ENCODE peak calls at places on chromosomes 1 and 21, in ten cellular contexts. One of them, this sample, is unnamed.

GRCh38 chr1:91014475-91014874 is 7.4 kb downstream of the ZNF644 start:
- DNase-seq in osteocyte: no peak
- DNase-seq in spleen: no peak
- DNase-seq in effector CD4-positive, alpha-beta T cell: no peak
- DNase-seq in Caco-2: no peak
- DNase-seq in iPS DF 6.9: no peak
- DNase-seq in CD4-positive, alpha-beta T cell: no peak
- DNase-seq in activated T-helper 2 cell treated with anti-CD3 and anti-CD28 coated beads, Interferon-gamma antibody, Interleukin-2, Interleukin-4, amounts not matched to agents 10 μg/mL and 5 μg/mL and 100 μg/mL, durations not matched to agents 14 hours and 24 hours and 36 hours: no peak
- DNase-seq in Caki2: no peak
- DNase-seq in NCI-H1092 treated with DMSO at 0.1 percent for 48 hours: no peak
- DNase-seq in this sample: no peak

GRCh38 chr1:155131846-155132245 is 3.8 kb upstream of the SLC50A1 start:
- DNase-seq in spleen: no peak
- DNase-seq in NCI-H1092 treated with DMSO at 0.1 percent for 48 hours: no peak
- DNase-seq in activated T-helper 2 cell treated with anti-CD3 and anti-CD28 coated beads, Interferon-gamma antibody, Interleukin-2, Interleukin-4, amounts not matched to agents 10 μg/mL and 5 μg/mL and 100 μg/mL, durations not matched to agents 14 hours and 24 hours and 36 hours: no peak
- DNase-seq in osteocyte: no peak
- DNase-seq in effector CD4-positive, alpha-beta T cell: no peak
- DNase-seq in Caki2: no peak
- DNase-seq in Caco-2: no peak
- DNase-seq in iPS DF 6.9: no peak
- DNase-seq in CD4-positive, alpha-beta T cell: no peak
- DNase-seq in this sample: no peak

GRCh38 chr1:178011101-178011828 is 41.4 kb upstream of the SEC16B start:
- DNase-seq in spleen: no peak
- DNase-seq in effector CD4-positive, alpha-beta T cell: no peak
- DNase-seq in CD4-positive, alpha-beta T cell: no peak
- DNase-seq in osteocyte: no peak
- DNase-seq in Caco-2: no peak
- DNase-seq in activated T-helper 2 cell treated with anti-CD3 and anti-CD28 coated beads, Interferon-gamma antibody, Interleukin-2, Interleukin-4, amounts not matched to agents 10 μg/mL and 5 μg/mL and 100 μg/mL, durations not matched to agents 14 hours and 24 hours and 36 hours: no peak
- DNase-seq in Caki2: peak; percentile 14
- DNase-seq in iPS DF 6.9: no peak
- DNase-seq in NCI-H1092 treated with DMSO at 0.1 percent for 48 hours: no peak
- DNase-seq in this sample: no peak

GRCh38 chr1:24490101-24490781 is 12.4 kb upstream of the RCAN3 start:
- DNase-seq in effector CD4-positive, alpha-beta T cell: no peak
- DNase-seq in CD4-positive, alpha-beta T cell: no peak
- DNase-seq in spleen: no peak
- DNase-seq in NCI-H1092 treated with DMSO at 0.1 percent for 48 hours: no peak
- DNase-seq in Caco-2: no peak
- DNase-seq in Caki2: no peak
- DNase-seq in iPS DF 6.9: no peak
- DNase-seq in osteocyte: no peak
- DNase-seq in activated T-helper 2 cell treated with anti-CD3 and anti-CD28 coated beads, Interferon-gamma antibody, Interleukin-2, Interleukin-4, amounts not matched to agents 10 μg/mL and 5 μg/mL and 100 μg/mL, durations not matched to agents 14 hours and 24 hours and 36 hours: no peak
- DNase-seq in this sample: no peak

GRCh38 chr1:25494952-25495351 is 48.5 kb upstream of the LDLRAP1 start:
- DNase-seq in NCI-H1092 treated with DMSO at 0.1 percent for 48 hours: no peak
- DNase-seq in osteocyte: no peak
- DNase-seq in effector CD4-positive, alpha-beta T cell: no peak
- DNase-seq in CD4-positive, alpha-beta T cell: no peak
- DNase-seq in iPS DF 6.9: no peak
- DNase-seq in Caco-2: no peak
- DNase-seq in spleen: no peak
- DNase-seq in activated T-helper 2 cell treated with anti-CD3 and anti-CD28 coated beads, Interferon-gamma antibody, Interleukin-2, Interleukin-4, amounts not matched to agents 10 μg/mL and 5 μg/mL and 100 μg/mL, durations not matched to agents 14 hours and 24 hours and 36 hours: no peak
- DNase-seq in Caki2: no peak
- DNase-seq in this sample: no peak

GRCh38 chr1:207049974-207050391 is 1.0 kb downstream of the YOD1 start:
- DNase-seq in spleen: no peak
- DNase-seq in osteocyte: no peak
- DNase-seq in CD4-positive, alpha-beta T cell: peak; percentile 35
- DNase-seq in activated T-helper 2 cell treated with anti-CD3 and anti-CD28 coated beads, Interferon-gamma antibody, Interleukin-2, Interleukin-4, amounts not matched to agents 10 μg/mL and 5 μg/mL and 100 μg/mL, durations not matched to agents 14 hours and 24 hours and 36 hours: no peak
- DNase-seq in Caco-2: peak; percentile 54
- DNase-seq in NCI-H1092 treated with DMSO at 0.1 percent for 48 hours: peak; percentile 60
- DNase-seq in effector CD4-positive, alpha-beta T cell: peak; percentile 41
- DNase-seq in Caki2: peak; percentile 57
- DNase-seq in iPS DF 6.9: no peak
- DNase-seq in this sample: no peak

GRCh38 chr1:31504001-31504400 is 72.3 kb upstream of the TINAGL1 start:
- DNase-seq in osteocyte: no peak
- DNase-seq in Caki2: no peak
- DNase-seq in spleen: no peak
- DNase-seq in NCI-H1092 treated with DMSO at 0.1 percent for 48 hours: no peak
- DNase-seq in Caco-2: no peak
- DNase-seq in iPS DF 6.9: no peak
- DNase-seq in activated T-helper 2 cell treated with anti-CD3 and anti-CD28 coated beads, Interferon-gamma antibody, Interleukin-2, Interleukin-4, amounts not matched to agents 10 μg/mL and 5 μg/mL and 100 μg/mL, durations not matched to agents 14 hours and 24 hours and 36 hours: no peak
- DNase-seq in effector CD4-positive, alpha-beta T cell: no peak
- DNase-seq in CD4-positive, alpha-beta T cell: no peak
- DNase-seq in this sample: no peak

GRCh38 chr1:47765236-47765635 is 231.9 kb downstream of the TRABD2B start:
- DNase-seq in Caki2: no peak
- DNase-seq in spleen: peak; percentile 35
- DNase-seq in effector CD4-positive, alpha-beta T cell: no peak
- DNase-seq in NCI-H1092 treated with DMSO at 0.1 percent for 48 hours: no peak
- DNase-seq in activated T-helper 2 cell treated with anti-CD3 and anti-CD28 coated beads, Interferon-gamma antibody, Interleukin-2, Interleukin-4, amounts not matched to agents 10 μg/mL and 5 μg/mL and 100 μg/mL, durations not matched to agents 14 hours and 24 hours and 36 hours: no peak
- DNase-seq in iPS DF 6.9: no peak
- DNase-seq in osteocyte: no peak
- DNase-seq in Caco-2: no peak
- DNase-seq in CD4-positive, alpha-beta T cell: no peak
- DNase-seq in this sample: no peak

GRCh38 chr1:43453442-43454269 is at the start of gene HYI:
- DNase-seq in effector CD4-positive, alpha-beta T cell: peak; percentile 47
- DNase-seq in Caco-2: peak; percentile 86
- DNase-seq in osteocyte: peak; percentile 92
- DNase-seq in iPS DF 6.9: peak; percentile 50
- DNase-seq in activated T-helper 2 cell treated with anti-CD3 and anti-CD28 coated beads, Interferon-gamma antibody, Interleukin-2, Interleukin-4, amounts not matched to agents 10 μg/mL and 5 μg/mL and 100 μg/mL, durations not matched to agents 14 hours and 24 hours and 36 hours: peak; percentile 73
- DNase-seq in NCI-H1092 treated with DMSO at 0.1 percent for 48 hours: peak; percentile 88
- DNase-seq in CD4-positive, alpha-beta T cell: peak; percentile 63
- DNase-seq in spleen: peak; percentile 92
- DNase-seq in Caki2: peak; percentile 84
- DNase-seq in this sample: peak; percentile 84

GRCh38 chr21:35016071-35016470 is 33.0 kb downstream of the RUNX1 start:
- DNase-seq in spleen: no peak
- DNase-seq in osteocyte: peak; percentile 11
- DNase-seq in NCI-H1092 treated with DMSO at 0.1 percent for 48 hours: no peak
- DNase-seq in Caki2: no peak
- DNase-seq in activated T-helper 2 cell treated with anti-CD3 and anti-CD28 coated beads, Interferon-gamma antibody, Interleukin-2, Interleukin-4, amounts not matched to agents 10 μg/mL and 5 μg/mL and 100 μg/mL, durations not matched to agents 14 hours and 24 hours and 36 hours: no peak
- DNase-seq in CD4-positive, alpha-beta T cell: no peak
- DNase-seq in Caco-2: no peak
- DNase-seq in iPS DF 6.9: no peak
- DNase-seq in effector CD4-positive, alpha-beta T cell: no peak
- DNase-seq in this sample: no peak

GRCh38 chr1:208535518-208535917 is 291.3 kb upstream of the PLXNA2 start:
- DNase-seq in NCI-H1092 treated with DMSO at 0.1 percent for 48 hours: no peak
- DNase-seq in iPS DF 6.9: no peak
- DNase-seq in Caco-2: no peak
- DNase-seq in Caki2: no peak
- DNase-seq in osteocyte: peak; percentile 34
- DNase-seq in spleen: no peak
- DNase-seq in activated T-helper 2 cell treated with anti-CD3 and anti-CD28 coated beads, Interferon-gamma antibody, Interleukin-2, Interleukin-4, amounts not matched to agents 10 μg/mL and 5 μg/mL and 100 μg/mL, durations not matched to agents 14 hours and 24 hours and 36 hours: no peak
- DNase-seq in CD4-positive, alpha-beta T cell: no peak
- DNase-seq in effector CD4-positive, alpha-beta T cell: no peak
- DNase-seq in this sample: no peak

GRCh38 chr1:60185684-60186083 is 112.1 kb upstream of the C1orf87 start:
- DNase-seq in NCI-H1092 treated with DMSO at 0.1 percent for 48 hours: no peak
- DNase-seq in effector CD4-positive, alpha-beta T cell: no peak
- DNase-seq in spleen: no peak
- DNase-seq in Caco-2: no peak
- DNase-seq in CD4-positive, alpha-beta T cell: no peak
- DNase-seq in osteocyte: no peak
- DNase-seq in activated T-helper 2 cell treated with anti-CD3 and anti-CD28 coated beads, Interferon-gamma antibody, Interleukin-2, Interleukin-4, amounts not matched to agents 10 μg/mL and 5 μg/mL and 100 μg/mL, durations not matched to agents 14 hours and 24 hours and 36 hours: no peak
- DNase-seq in iPS DF 6.9: no peak
- DNase-seq in Caki2: no peak
- DNase-seq in this sample: no peak

GRCh38 chr1:6827081-6827480 is 41.8 kb downstream of the CAMTA1 start:
- DNase-seq in osteocyte: no peak
- DNase-seq in Caki2: no peak
- DNase-seq in iPS DF 6.9: no peak
- DNase-seq in effector CD4-positive, alpha-beta T cell: no peak
- DNase-seq in activated T-helper 2 cell treated with anti-CD3 and anti-CD28 coated beads, Interferon-gamma antibody, Interleukin-2, Interleukin-4, amounts not matched to agents 10 μg/mL and 5 μg/mL and 100 μg/mL, durations not matched to agents 14 hours and 24 hours and 36 hours: no peak
- DNase-seq in Caco-2: no peak
- DNase-seq in CD4-positive, alpha-beta T cell: no peak
- DNase-seq in spleen: no peak
- DNase-seq in NCI-H1092 treated with DMSO at 0.1 percent for 48 hours: no peak
- DNase-seq in this sample: no peak

GRCh38 chr1:208717490-208717889 is 473.3 kb upstream of the PLXNA2 start:
- DNase-seq in iPS DF 6.9: no peak
- DNase-seq in Caki2: no peak
- DNase-seq in activated T-helper 2 cell treated with anti-CD3 and anti-CD28 coated beads, Interferon-gamma antibody, Interleukin-2, Interleukin-4, amounts not matched to agents 10 μg/mL and 5 μg/mL and 100 μg/mL, durations not matched to agents 14 hours and 24 hours and 36 hours: no peak
- DNase-seq in osteocyte: no peak
- DNase-seq in spleen: no peak
- DNase-seq in CD4-positive, alpha-beta T cell: no peak
- DNase-seq in Caco-2: no peak
- DNase-seq in NCI-H1092 treated with DMSO at 0.1 percent for 48 hours: no peak
- DNase-seq in effector CD4-positive, alpha-beta T cell: no peak
- DNase-seq in this sample: no peak

GRCh38 chr1:44545961-44546360 is 128.3 kb downstream of the TMEM53 start:
- DNase-seq in effector CD4-positive, alpha-beta T cell: no peak
- DNase-seq in Caki2: no peak
- DNase-seq in activated T-helper 2 cell treated with anti-CD3 and anti-CD28 coated beads, Interferon-gamma antibody, Interleukin-2, Interleukin-4, amounts not matched to agents 10 μg/mL and 5 μg/mL and 100 μg/mL, durations not matched to agents 14 hours and 24 hours and 36 hours: no peak
- DNase-seq in spleen: no peak
- DNase-seq in CD4-positive, alpha-beta T cell: no peak
- DNase-seq in osteocyte: no peak
- DNase-seq in NCI-H1092 treated with DMSO at 0.1 percent for 48 hours: no peak
- DNase-seq in iPS DF 6.9: no peak
- DNase-seq in Caco-2: no peak
- DNase-seq in this sample: no peak

GRCh38 chr1:17207046-17207445 is 2.1 kb downstream of the PADI1 start:
- DNase-seq in NCI-H1092 treated with DMSO at 0.1 percent for 48 hours: no peak
- DNase-seq in osteocyte: no peak
- DNase-seq in CD4-positive, alpha-beta T cell: no peak
- DNase-seq in Caco-2: no peak
- DNase-seq in iPS DF 6.9: no peak
- DNase-seq in effector CD4-positive, alpha-beta T cell: no peak
- DNase-seq in Caki2: no peak
- DNase-seq in activated T-helper 2 cell treated with anti-CD3 and anti-CD28 coated beads, Interferon-gamma antibody, Interleukin-2, Interleukin-4, amounts not matched to agents 10 μg/mL and 5 μg/mL and 100 μg/mL, durations not matched to agents 14 hours and 24 hours and 36 hours: no peak
- DNase-seq in spleen: no peak
- DNase-seq in this sample: no peak

GRCh38 chr1:94725566-94725965 is 94.6 kb upstream of the SLC44A3 start:
- DNase-seq in CD4-positive, alpha-beta T cell: no peak
- DNase-seq in activated T-helper 2 cell treated with anti-CD3 and anti-CD28 coated beads, Interferon-gamma antibody, Interleukin-2, Interleukin-4, amounts not matched to agents 10 μg/mL and 5 μg/mL and 100 μg/mL, durations not matched to agents 14 hours and 24 hours and 36 hours: no peak
- DNase-seq in iPS DF 6.9: no peak
- DNase-seq in Caco-2: no peak
- DNase-seq in Caki2: no peak
- DNase-seq in NCI-H1092 treated with DMSO at 0.1 percent for 48 hours: no peak
- DNase-seq in effector CD4-positive, alpha-beta T cell: no peak
- DNase-seq in osteocyte: no peak
- DNase-seq in spleen: no peak
- DNase-seq in this sample: no peak

GRCh38 chr1:59238535-59238934 is 58.4 kb upstream of the FGGY start:
- DNase-seq in effector CD4-positive, alpha-beta T cell: no peak
- DNase-seq in spleen: no peak
- DNase-seq in osteocyte: no peak
- DNase-seq in CD4-positive, alpha-beta T cell: no peak
- DNase-seq in iPS DF 6.9: no peak
- DNase-seq in Caco-2: no peak
- DNase-seq in NCI-H1092 treated with DMSO at 0.1 percent for 48 hours: peak; percentile 71
- DNase-seq in Caki2: no peak
- DNase-seq in activated T-helper 2 cell treated with anti-CD3 and anti-CD28 coated beads, Interferon-gamma antibody, Interleukin-2, Interleukin-4, amounts not matched to agents 10 μg/mL and 5 μg/mL and 100 μg/mL, durations not matched to agents 14 hours and 24 hours and 36 hours: no peak
- DNase-seq in this sample: no peak

GRCh38 chr1:112322983-112323678 is 72.9 kb upstream of the CTTNBP2NL start:
- DNase-seq in activated T-helper 2 cell treated with anti-CD3 and anti-CD28 coated beads, Interferon-gamma antibody, Interleukin-2, Interleukin-4, amounts not matched to agents 10 μg/mL and 5 μg/mL and 100 μg/mL, durations not matched to agents 14 hours and 24 hours and 36 hours: no peak
- DNase-seq in Caki2: no peak
- DNase-seq in Caco-2: no peak
- DNase-seq in effector CD4-positive, alpha-beta T cell: no peak
- DNase-seq in spleen: no peak
- DNase-seq in osteocyte: no peak
- DNase-seq in iPS DF 6.9: no peak
- DNase-seq in CD4-positive, alpha-beta T cell: no peak
- DNase-seq in NCI-H1092 treated with DMSO at 0.1 percent for 48 hours: no peak
- DNase-seq in this sample: no peak

GRCh38 chr1:215192306-215192705 is 109.8 kb downstream of the KCNK2 start:
- DNase-seq in iPS DF 6.9: no peak
- DNase-seq in NCI-H1092 treated with DMSO at 0.1 percent for 48 hours: no peak
- DNase-seq in effector CD4-positive, alpha-beta T cell: no peak
- DNase-seq in spleen: no peak
- DNase-seq in activated T-helper 2 cell treated with anti-CD3 and anti-CD28 coated beads, Interferon-gamma antibody, Interleukin-2, Interleukin-4, amounts not matched to agents 10 μg/mL and 5 μg/mL and 100 μg/mL, durations not matched to agents 14 hours and 24 hours and 36 hours: no peak
- DNase-seq in Caki2: no peak
- DNase-seq in CD4-positive, alpha-beta T cell: no peak
- DNase-seq in osteocyte: no peak
- DNase-seq in Caco-2: no peak
- DNase-seq in this sample: no peak

GRCh38 chr1:157274698-157275534 is 136.7 kb upstream of the ETV3 start:
- DNase-seq in iPS DF 6.9: no peak
- DNase-seq in CD4-positive, alpha-beta T cell: no peak
- DNase-seq in Caco-2: peak; percentile 12
- DNase-seq in spleen: no peak
- DNase-seq in activated T-helper 2 cell treated with anti-CD3 and anti-CD28 coated beads, Interferon-gamma antibody, Interleukin-2, Interleukin-4, amounts not matched to agents 10 μg/mL and 5 μg/mL and 100 μg/mL, durations not matched to agents 14 hours and 24 hours and 36 hours: no peak
- DNase-seq in NCI-H1092 treated with DMSO at 0.1 percent for 48 hours: no peak
- DNase-seq in osteocyte: no peak
- DNase-seq in Caki2: no peak
- DNase-seq in effector CD4-positive, alpha-beta T cell: no peak
- DNase-seq in this sample: no peak

GRCh38 chr1:224387302-224387912 is 30.7 kb downstream of the CNIH4 start:
- DNase-seq in iPS DF 6.9: no peak
- DNase-seq in Caco-2: no peak
- DNase-seq in Caki2: no peak
- DNase-seq in osteocyte: no peak
- DNase-seq in effector CD4-positive, alpha-beta T cell: no peak
- DNase-seq in spleen: no peak
- DNase-seq in activated T-helper 2 cell treated with anti-CD3 and anti-CD28 coated beads, Interferon-gamma antibody, Interleukin-2, Interleukin-4, amounts not matched to agents 10 μg/mL and 5 μg/mL and 100 μg/mL, durations not matched to agents 14 hours and 24 hours and 36 hours: no peak
- DNase-seq in NCI-H1092 treated with DMSO at 0.1 percent for 48 hours: no peak
- DNase-seq in CD4-positive, alpha-beta T cell: no peak
- DNase-seq in this sample: no peak

GRCh38 chr1:214544791-214545190 is 6.6 kb downstream of the PTPN14 start:
- DNase-seq in Caco-2: no peak
- DNase-seq in activated T-helper 2 cell treated with anti-CD3 and anti-CD28 coated beads, Interferon-gamma antibody, Interleukin-2, Interleukin-4, amounts not matched to agents 10 μg/mL and 5 μg/mL and 100 μg/mL, durations not matched to agents 14 hours and 24 hours and 36 hours: no peak
- DNase-seq in spleen: no peak
- DNase-seq in Caki2: no peak
- DNase-seq in iPS DF 6.9: no peak
- DNase-seq in osteocyte: no peak
- DNase-seq in effector CD4-positive, alpha-beta T cell: no peak
- DNase-seq in NCI-H1092 treated with DMSO at 0.1 percent for 48 hours: no peak
- DNase-seq in CD4-positive, alpha-beta T cell: no peak
- DNase-seq in this sample: no peak

GRCh38 chr1:51924455-51924854 is 45.9 kb upstream of the NRDC start:
- DNase-seq in spleen: no peak
- DNase-seq in iPS DF 6.9: no peak
- DNase-seq in Caco-2: no peak
- DNase-seq in osteocyte: no peak
- DNase-seq in activated T-helper 2 cell treated with anti-CD3 and anti-CD28 coated beads, Interferon-gamma antibody, Interleukin-2, Interleukin-4, amounts not matched to agents 10 μg/mL and 5 μg/mL and 100 μg/mL, durations not matched to agents 14 hours and 24 hours and 36 hours: no peak
- DNase-seq in CD4-positive, alpha-beta T cell: no peak
- DNase-seq in effector CD4-positive, alpha-beta T cell: no peak
- DNase-seq in Caki2: no peak
- DNase-seq in NCI-H1092 treated with DMSO at 0.1 percent for 48 hours: no peak
- DNase-seq in this sample: no peak

GRCh38 chr1:24588573-24588972 is 32.7 kb downstream of the NCMAP start:
- DNase-seq in Caki2: no peak
- DNase-seq in CD4-positive, alpha-beta T cell: no peak
- DNase-seq in activated T-helper 2 cell treated with anti-CD3 and anti-CD28 coated beads, Interferon-gamma antibody, Interleukin-2, Interleukin-4, amounts not matched to agents 10 μg/mL and 5 μg/mL and 100 μg/mL, durations not matched to agents 14 hours and 24 hours and 36 hours: no peak
- DNase-seq in effector CD4-positive, alpha-beta T cell: no peak
- DNase-seq in iPS DF 6.9: no peak
- DNase-seq in NCI-H1092 treated with DMSO at 0.1 percent for 48 hours: no peak
- DNase-seq in spleen: no peak
- DNase-seq in Caco-2: no peak
- DNase-seq in osteocyte: no peak
- DNase-seq in this sample: no peak

GRCh38 chr1:78229344-78229743 is 183.6 kb downstream of the GIPC2 start:
- DNase-seq in activated T-helper 2 cell treated with anti-CD3 and anti-CD28 coated beads, Interferon-gamma antibody, Interleukin-2, Interleukin-4, amounts not matched to agents 10 μg/mL and 5 μg/mL and 100 μg/mL, durations not matched to agents 14 hours and 24 hours and 36 hours: no peak
- DNase-seq in osteocyte: no peak
- DNase-seq in iPS DF 6.9: no peak
- DNase-seq in NCI-H1092 treated with DMSO at 0.1 percent for 48 hours: no peak
- DNase-seq in effector CD4-positive, alpha-beta T cell: no peak
- DNase-seq in spleen: no peak
- DNase-seq in Caco-2: no peak
- DNase-seq in Caki2: no peak
- DNase-seq in CD4-positive, alpha-beta T cell: no peak
- DNase-seq in this sample: no peak

GRCh38 chr1:43706598-43707190 is 642 bp upstream of the ST3GAL3 start:
- DNase-seq in NCI-H1092 treated with DMSO at 0.1 percent for 48 hours: peak; percentile 42
- DNase-seq in osteocyte: no peak
- DNase-seq in iPS DF 6.9: no peak
- DNase-seq in CD4-positive, alpha-beta T cell: no peak
- DNase-seq in activated T-helper 2 cell treated with anti-CD3 and anti-CD28 coated beads, Interferon-gamma antibody, Interleukin-2, Interleukin-4, amounts not matched to agents 10 μg/mL and 5 μg/mL and 100 μg/mL, durations not matched to agents 14 hours and 24 hours and 36 hours: no peak
- DNase-seq in spleen: peak; percentile 78
- DNase-seq in effector CD4-positive, alpha-beta T cell: no peak
- DNase-seq in Caki2: peak; percentile 6
- DNase-seq in Caco-2: peak; percentile 51
- DNase-seq in this sample: peak; percentile 17

GRCh38 chr1:206524739-206525364 is 17.5 kb downstream of the RASSF5 start:
- DNase-seq in NCI-H1092 treated with DMSO at 0.1 percent for 48 hours: no peak
- DNase-seq in iPS DF 6.9: no peak
- DNase-seq in effector CD4-positive, alpha-beta T cell: no peak
- DNase-seq in CD4-positive, alpha-beta T cell: no peak
- DNase-seq in spleen: peak; percentile 19
- DNase-seq in activated T-helper 2 cell treated with anti-CD3 and anti-CD28 coated beads, Interferon-gamma antibody, Interleukin-2, Interleukin-4, amounts not matched to agents 10 μg/mL and 5 μg/mL and 100 μg/mL, durations not matched to agents 14 hours and 24 hours and 36 hours: no peak
- DNase-seq in Caco-2: no peak
- DNase-seq in Caki2: no peak
- DNase-seq in osteocyte: no peak
- DNase-seq in this sample: no peak